ENCODE peak calls at places on chromosome 21, in six cellular contexts. W, M, Y, N, L and U are unnamed samples.

GRCh38 chr21:35294231-35294898 is 245.3 kb upstream of the RUNX1 start:
- DNase-seq in M (no peak), L (peak), W (no peak), N (no peak), Y (peak), U (no peak)

GRCh38 chr21:14901482-14901958 is 163.3 kb downstream of the NRIP1 start:
- DNase-seq in N (no peak), L (no peak), W (no peak), Y (no peak), M (peak), U (peak)

GRCh38 chr21:43361127-43361492 is 65.8 kb downstream of the SIK1 start:
- DNase-seq in L (no peak), N (no peak), Y (peak), M (no peak), W (no peak), U (no peak)

GRCh38 chr21:42561742-42562141 is 48.1 kb downstream of the SLC37A1 start:
- DNase-seq in Y (peak), W (peak), M (no peak), N (peak), L (no peak), U (peak)

GRCh38 chr21:46334351-46335140 is 10.6 kb downstream of the PCNT start:
- DNase-seq in M (no peak), Y (no peak), W (no peak), L (no peak), N (no peak), U (no peak)

GRCh38 chr21:35943752-35944151 is 116.6 kb downstream of the SETD4 start:
- DNase-seq in M (no peak), N (no peak), L (no peak), W (no peak), Y (no peak), U (no peak)

GRCh38 chr21:38756746-38757145 is 49.0 kb upstream of the ETS2 start:
- DNase-seq in W (no peak), L (no peak), M (no peak), N (no peak), Y (no peak), U (no peak)

GRCh38 chr21:36773111-36773510 is 74.2 kb downstream of the SIM2 start:
- DNase-seq in N (peak), L (no peak), M (peak), W (no peak), Y (no peak), U (no peak)

GRCh38 chr21:46599251-46599572 is 5.7 kb downstream of the S100B start:
- DNase-seq in W (no peak), M (peak), Y (no peak), N (no peak), L (peak), U (peak)

DNA sequence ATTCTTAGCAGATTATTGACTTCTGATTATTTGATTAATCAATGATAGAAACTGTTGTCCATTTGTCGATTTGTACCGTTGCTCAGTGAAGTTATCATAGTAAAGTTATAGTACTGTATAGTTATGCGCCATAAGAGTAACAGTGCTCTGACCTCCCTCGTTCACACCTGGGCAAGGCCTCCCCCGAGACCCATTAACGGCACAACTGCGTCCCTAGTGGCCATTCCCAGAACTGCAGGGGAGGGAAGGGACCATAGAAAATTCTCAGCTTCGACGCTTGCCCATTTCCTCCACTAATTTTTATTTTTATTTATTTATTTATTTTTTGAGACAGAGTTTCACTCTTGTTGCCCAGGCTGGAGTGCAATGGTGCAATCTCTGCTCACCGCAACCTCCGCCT is 334.4 kb downstream of the DSCAM start:
- DNase-seq in N (no peak), M (no peak), W (no peak), L (peak), Y (peak), U (no peak)
- TF ChIP-seq CTCF in N (no peak), M (peak), W (peak), L (peak), Y (peak), U (peak)

GRCh38 chr21:33372582-33372981 is 30.6 kb upstream of the IFNGR2 start:
- DNase-seq in N (peak), L (no peak), W (no peak), Y (no peak), M (no peak), U (no peak)

GRCh38 chr21:33377221-33377620 is 26.0 kb upstream of the IFNGR2 start:
- DNase-seq in N (no peak), L (no peak), M (no peak), Y (no peak), W (no peak), U (no peak)

GRCh38 chr21:33373451-33373850 is 29.8 kb upstream of the IFNGR2 start:
- DNase-seq in L (no peak), Y (no peak), M (no peak), W (no peak), N (peak), U (no peak)

GRCh38 chr21:33374080-33374873 is 28.9 kb upstream of the IFNGR2 start:
- DNase-seq in L (peak), N (peak), M (peak), Y (peak), W (no peak), U (no peak)

DNA sequence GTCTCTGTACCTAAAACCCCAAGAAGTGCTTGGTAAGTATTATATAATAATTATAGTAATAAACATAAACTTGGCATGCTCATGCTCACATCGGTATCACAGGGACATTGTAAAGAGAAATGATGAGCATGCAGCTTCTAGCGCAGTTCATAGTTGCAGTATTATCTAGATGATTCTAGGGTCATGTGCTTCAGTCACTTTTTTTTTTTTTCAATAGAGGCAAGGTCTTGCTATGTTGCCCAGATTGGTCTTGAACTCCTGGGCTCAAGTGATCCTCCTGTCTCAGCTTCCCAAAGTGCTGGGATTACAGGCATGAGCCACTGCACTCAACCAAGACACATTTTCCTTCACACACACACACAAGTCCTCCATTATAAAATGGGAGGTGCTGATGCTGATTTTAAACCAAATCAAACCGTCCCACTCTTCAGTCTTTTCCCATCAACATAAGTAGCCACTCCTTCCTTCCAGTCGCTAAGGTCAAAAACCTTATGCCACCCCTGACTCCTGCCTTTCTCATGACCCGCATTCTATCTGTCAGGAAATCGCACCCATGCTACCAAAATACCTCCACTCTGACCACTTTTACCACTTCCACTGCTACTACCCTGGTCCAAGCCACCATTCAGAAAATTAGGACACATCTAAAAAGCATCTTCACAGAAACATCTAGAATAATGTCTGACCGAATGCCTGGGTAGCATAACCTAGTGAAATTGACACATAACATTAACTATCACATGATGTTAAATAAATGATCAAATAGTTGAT is 28.2 kb upstream of the IFNGR2 start:
- DNase-seq in W (no peak), N (peak), Y (no peak), M (no peak), L (no peak), U (no peak)
- TF ChIP-seq CTCF in W (no peak), N (no peak), Y (no peak), M (no peak), L (no peak), U (no peak)

GRCh38 chr21:45081636-45082035 is 7.3 kb downstream of the ADARB1 start:
- DNase-seq in W (no peak), N (no peak), L (no peak), Y (no peak), M (no peak), U (no peak)
- TF ChIP-seq CTCF in W (no peak), N (no peak), L (no peak), Y (no peak), M (no peak), U (no peak)

DNA sequence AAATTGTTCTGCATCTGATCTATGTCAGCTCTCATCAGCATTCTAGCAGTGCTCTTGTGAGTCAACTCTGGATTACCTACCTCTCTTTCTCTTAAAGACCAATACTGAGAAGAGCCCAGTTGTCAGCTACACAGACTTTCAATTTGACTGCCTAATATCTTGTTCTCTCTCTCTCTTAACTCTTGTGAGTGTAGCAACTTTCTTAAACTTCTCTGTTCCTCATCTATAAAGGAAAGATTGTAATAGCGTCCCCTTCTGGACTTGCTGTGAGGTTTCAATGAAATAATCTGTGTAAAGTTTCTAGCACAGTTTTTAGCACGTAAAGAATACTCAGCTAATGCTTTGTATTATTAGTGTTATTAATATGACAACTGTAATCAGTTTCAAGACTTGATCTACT is 499.3 kb upstream of the ADAMTS5 start:
- DNase-seq in M (no peak), N (no peak), W (no peak), L (peak), Y (no peak), U (no peak)
- TF ChIP-seq CTCF in M (no peak), N (no peak), W (no peak), L (peak), Y (no peak), U (no peak)

GRCh38 chr21:41360072-41360821 is 1.6 kb upstream of the MX2 start:
- DNase-seq in L (peak), Y (no peak), W (no peak), M (no peak), N (peak), U (no peak)
- TF ChIP-seq CTCF in L (peak), Y (no peak), W (no peak), M (no peak), N (no peak), U (no peak)